ENCODE peak calls at places on chromosomes 16 and 17, in nine cellular contexts. Z, L, N, E, W, D, I, P and O are unnamed samples. For H3K36me3 and H3K4me1, the result is how much of the 10 kb centered on the place peaks cover.

GRCh38 chr16:23384878-23385277 is 68.1 kb downstream of the COG7 start:
- DNase-seq in Z (no peak), L (no peak), N (no peak), E (no peak), W (no peak), D (no peak), I (no peak), P (peak), O (peak)

GRCh38 chr16:12340151-12340733 is 363.7 kb downstream of the SNX29 start:
- DNase-seq in Z (no peak), L (no peak), N (no peak), E (no peak), W (peak), D (no peak), I (peak), P (peak), O (no peak)

GRCh38 chr17:67280279-67280678 is 35.3 kb upstream of the HELZ start:
- DNase-seq in Z (no peak), L (peak), N (peak), E (no peak), W (no peak), D (no peak), I (no peak), P (peak), O (peak)

GRCh38 chr17:57480438-57481196 is 224.3 kb downstream of the MSI2 start:
- DNase-seq in Z (no peak), L (no peak), N (no peak), E (no peak), W (no peak), D (no peak), I (no peak), P (peak), O (no peak)

GRCh38 chr16:31352344-31353115 is 2.4 kb upstream of the ITGAX start:
- DNase-seq in Z (no peak), L (no peak), N (no peak), E (no peak), W (no peak), D (no peak), I (no peak), P (no peak), O (peak)

GRCh38 chr16:3148256-3149192 is 13.7 kb downstream of the ZNF213 start:
- DNase-seq in Z (no peak), L (no peak), N (no peak), E (no peak), W (no peak), D (no peak), I (no peak), P (no peak), O (peak)

GRCh38 chr17:16486373-16487250 is 5.4 kb downstream of the LRRC75A start:
- DNase-seq in Z (peak), L (peak), N (peak), E (no peak), W (peak), D (peak), I (peak), P (peak), O (peak)

GRCh38 chr17:48502901-48503300 is 27.9 kb downstream of the HOXB1 start:
- DNase-seq in Z (no peak), L (no peak), N (no peak), E (no peak), W (no peak), D (no peak), I (no peak), P (no peak), O (no peak)

GRCh38 chr17:28572294-28573099 is 1.2 kb upstream of the PIGS start:
- DNase-seq in Z (no peak), L (no peak), N (no peak), E (no peak), W (no peak), D (no peak), I (no peak), P (no peak), O (no peak)

GRCh38 chr16:78648517-78648916 is 549.1 kb downstream of the WWOX start:
- DNase-seq in Z (no peak), L (peak), N (no peak), E (no peak), W (no peak), D (no peak), I (no peak), P (no peak), O (no peak)

GRCh38 chr16:75494696-75495601 is at the start of gene CHST6:
- DNase-seq in Z (no peak), L (peak), N (peak), E (no peak), W (peak), D (no peak), I (peak), P (no peak), O (peak)

GRCh38 chr16:50602531-50603205 is 54.5 kb downstream of the NKD1 start:
- DNase-seq in Z (no peak), L (no peak), N (no peak), E (peak), W (no peak), D (no peak), I (no peak), P (peak), O (no peak)

GRCh38 chr17:51813166-51813783 is 345.2 kb downstream of the CA10 start:
- DNase-seq in Z (no peak), L (no peak), N (no peak), E (no peak), W (no peak), D (no peak), I (no peak), P (no peak), O (no peak)

GRCh38 chr17:21163101-21163500 is 36.3 kb downstream of the DHRS7B start:
- DNase-seq in Z (no peak), L (no peak), N (no peak), E (no peak), W (no peak), D (no peak), I (no peak), P (no peak), O (no peak)

GRCh38 chr16:69930117-69930776 is 20.9 kb upstream of the CLEC18A start:
- DNase-seq in Z (peak), L (peak), N (peak), E (no peak), W (peak), D (no peak), I (peak), P (peak), O (no peak)

GRCh38 chr17:82414548-82415281 is 3.4 kb upstream of the HEXD start:
- DNase-seq in Z (peak), L (peak), N (peak), E (peak), W (peak), D (no peak), I (peak), P (peak), O (peak)

GRCh38 chr16:81251871-81252270 is 13.4 kb downstream of the BCO1 start:
- DNase-seq in Z (no peak), L (no peak), N (no peak), E (no peak), W (peak), D (no peak), I (no peak), P (no peak), O (no peak)

GRCh38 chr16:88640039-88640495 is 1.7 kb downstream of the IL17C start:
- DNase-seq in Z (no peak), L (no peak), N (no peak), E (no peak), W (no peak), D (no peak), I (no peak), P (no peak), O (no peak)

GRCh38 chr17:39677581-39678339 is 9.5 kb downstream of the PNMT start:
- DNase-seq in Z (peak), L (peak), N (peak), E (no peak), W (no peak), D (peak), I (no peak), P (no peak), O (peak)

GRCh38 chr16:11499295-11500089 is 87.2 kb downstream of the LITAF start:
- DNase-seq in Z (no peak), L (no peak), N (no peak), E (no peak), W (no peak), D (no peak), I (peak), P (no peak), O (no peak)

GRCh38 chr16:69798466-69798865 is 36.3 kb downstream of the WWP2 start:
- DNase-seq in Z (no peak), L (peak), N (no peak), E (no peak), W (peak), D (no peak), I (peak), P (no peak), O (no peak)

GRCh38 chr17:32124985-32125847 is 17.1 kb upstream of the RHOT1 start:
- DNase-seq in Z (no peak), L (no peak), N (no peak), E (no peak), W (no peak), D (no peak), I (no peak), P (no peak), O (no peak)

GRCh38 chr17:18993876-18994275 is 10.7 kb downstream of the FAM83G start:
- DNase-seq in Z (no peak), L (no peak), N (no peak), E (no peak), W (no peak), D (no peak), I (no peak), P (no peak), O (no peak)

GRCh38 chr17:12421646-12422306 is 243.9 kb upstream of the MYOCD start:
- DNase-seq in Z (no peak), L (no peak), N (no peak), E (no peak), W (no peak), D (no peak), I (no peak), P (no peak), O (no peak)

GRCh38 chr17:30571921-30572320 is 94.7 kb downstream of the GOSR1 start:
- DNase-seq in Z (no peak), L (no peak), N (no peak), E (no peak), W (no peak), D (no peak), I (no peak), P (no peak), O (no peak)

GRCh38 chr16:22117666-22118065 is 25.3 kb downstream of the VWA3A start:
- DNase-seq in Z (no peak), L (no peak), N (no peak), E (no peak), W (no peak), D (no peak), I (no peak), P (no peak), O (no peak)

GRCh38 chr16:85422374-85423185 is 190.5 kb upstream of the GSE1 start:
- DNase-seq in Z (peak), L (no peak), N (no peak), E (no peak), W (peak), D (no peak), I (peak), P (peak), O (peak)

GRCh38 chr16:53651357-53651756 is 52.3 kb downstream of the RPGRIP1L start:
- DNase-seq in Z (no peak), L (no peak), N (no peak), E (no peak), W (no peak), D (no peak), I (peak), P (no peak), O (no peak)

GRCh38 chr16:56102159-56102798 is 89.0 kb upstream of the GNAO1 start:
- DNase-seq in Z (peak), L (peak), N (peak), E (no peak), W (peak), D (no peak), I (peak), P (no peak), O (peak)

GRCh38 chr17:280901-281300 is 71.7 kb downstream of the RPH3AL start:
- DNase-seq in Z (no peak), L (no peak), N (no peak), E (no peak), W (no peak), D (no peak), I (no peak), P (no peak), O (peak)

GRCh38 chr17:77796201-77796860 is 162.2 kb upstream of the TNRC6C start:
- DNase-seq in Z (peak), L (no peak), N (peak), E (no peak), W (no peak), D (peak), I (no peak), P (no peak), O (no peak)

GRCh38 chr17:57541472-57542394 is 203.4 kb downstream of the CCDC182 start:
- DNase-seq in Z (no peak), L (peak), N (peak), E (no peak), W (no peak), D (peak), I (no peak), P (no peak), O (no peak)

GRCh38 chr16:27174798-27175197 is 28.5 kb upstream of the KDM8 start:
- DNase-seq in Z (no peak), L (no peak), N (no peak), E (no peak), W (no peak), D (no peak), I (no peak), P (no peak), O (no peak)

GRCh38 chr17:81160306-81160705 is 5.0 kb upstream of the PVALEF start:
- DNase-seq in Z (peak), L (peak), N (peak), E (no peak), W (peak), D (no peak), I (no peak), P (no peak), O (peak)

GRCh38 chr17:81161972-81162371 is 3.3 kb upstream of the PVALEF start:
- DNase-seq in Z (no peak), L (no peak), N (no peak), E (no peak), W (no peak), D (no peak), I (no peak), P (no peak), O (no peak)

GRCh38 chr17:81161536-81161935 is 3.8 kb upstream of the PVALEF start:
- DNase-seq in Z (no peak), L (no peak), N (no peak), E (no peak), W (no peak), D (no peak), I (no peak), P (no peak), O (peak)

GRCh38 chr17:81159611-81160265 is 5.6 kb upstream of the PVALEF start:
- DNase-seq in Z (no peak), L (no peak), N (peak), E (no peak), W (no peak), D (no peak), I (no peak), P (no peak), O (peak)

GRCh38 chr17:81160747-81161453 is 4.4 kb upstream of the PVALEF start:
- DNase-seq in Z (no peak), L (no peak), N (no peak), E (no peak), W (no peak), D (no peak), I (no peak), P (no peak), O (no peak)
- H3K4me3 ChIP-seq in Z (no peak), L (peak), N (peak), E (no peak), W (no peak), D (peak), I (no peak), P (no peak), O (no peak)

GRCh38 chr17:53919356-53919755 is 96.6 kb downstream of the KIF2B start:
- DNase-seq in Z (no peak), L (no peak), N (no peak), E (no peak), W (no peak), D (no peak), I (no peak), P (no peak), O (no peak)
- H3K36me3 ChIP-seq in Z (under half), L (under half), N (under half), E (under half), W (under half), D (under half), I (under half), P (under half), O (under half)

GRCh38 chr16:4385789-4386451 is 14.3 kb downstream of the VASN start:
- DNase-seq in Z (no peak), L (no peak), N (no peak), E (no peak), W (no peak), D (no peak), I (no peak), P (no peak), O (no peak)

GRCh38 chr16:4388275-4389021 is 16.8 kb downstream of the VASN start:
- DNase-seq in Z (no peak), L (peak), N (no peak), E (no peak), W (no peak), D (no peak), I (peak), P (no peak), O (peak)

GRCh38 chr16:4386452-4386813 is 14.8 kb downstream of the VASN start:
- DNase-seq in Z (no peak), L (no peak), N (no peak), E (no peak), W (no peak), D (no peak), I (no peak), P (no peak), O (peak)

GRCh38 chr16:4387769-4388168 is 16.1 kb downstream of the VASN start:
- DNase-seq in Z (no peak), L (no peak), N (no peak), E (no peak), W (no peak), D (no peak), I (no peak), P (no peak), O (peak)

GRCh38 chr16:4386951-4387565 is 15.4 kb downstream of the VASN start:
- DNase-seq in Z (no peak), L (no peak), N (no peak), E (no peak), W (no peak), D (no peak), I (no peak), P (no peak), O (peak)
- H3K4me1 ChIP-seq in Z (half or more), L (under half), N (under half), E (under half), W (under half), D (half or more), I (under half), P (under half), O (under half)

GRCh38 chr17:44758414-44759095 is at the start of gene ADAM11:
- DNase-seq in Z (no peak), L (no peak), N (no peak), E (no peak), W (no peak), D (no peak), I (peak), P (no peak), O (peak)
- H3K4me3 ChIP-seq in Z (peak), L (peak), N (peak), E (no peak), W (peak), D (peak), I (peak), P (peak), O (no peak)

GRCh38 chr17:7667616-7668406 is 17.1 kb downstream of the ATP1B2 start:
- DNase-seq in Z (no peak), L (no peak), N (no peak), E (no peak), W (no peak), D (no peak), I (no peak), P (no peak), O (no peak)

GRCh38 chr17:7673239-7673638 is 14.1 kb downstream of the TP53 start:
- DNase-seq in Z (no peak), L (no peak), N (no peak), E (no peak), W (no peak), D (no peak), I (peak), P (no peak), O (no peak)

GRCh38 chr17:7668482-7668881 is 17.8 kb downstream of the ATP1B2 start:
- DNase-seq in Z (no peak), L (no peak), N (no peak), E (no peak), W (no peak), D (no peak), I (no peak), P (no peak), O (no peak)
- H3K36me3 ChIP-seq in Z (half or more), L (half or more), N (half or more), E (under half), W (under half), D (under half), I (under half), P (under half), O (under half)

GRCh38 chr17:50262001-50262794 is 12.1 kb upstream of the TMEM92 start:
- DNase-seq in Z (no peak), L (no peak), N (no peak), E (no peak), W (no peak), D (no peak), I (no peak), P (no peak), O (peak)

GRCh38 chr17:50264263-50265113 is 9.8 kb upstream of the TMEM92 start:
- DNase-seq in Z (peak), L (no peak), N (no peak), E (no peak), W (peak), D (no peak), I (peak), P (no peak), O (peak)

GRCh38 chr17:50265690-50266306 is 8.5 kb upstream of the TMEM92 start:
- DNase-seq in Z (no peak), L (no peak), N (no peak), E (no peak), W (no peak), D (no peak), I (no peak), P (no peak), O (peak)

GRCh38 chr17:50265212-50265611 is 9.1 kb upstream of the TMEM92 start:
- DNase-seq in Z (peak), L (no peak), N (no peak), E (no peak), W (no peak), D (no peak), I (no peak), P (peak), O (peak)

DNA sequence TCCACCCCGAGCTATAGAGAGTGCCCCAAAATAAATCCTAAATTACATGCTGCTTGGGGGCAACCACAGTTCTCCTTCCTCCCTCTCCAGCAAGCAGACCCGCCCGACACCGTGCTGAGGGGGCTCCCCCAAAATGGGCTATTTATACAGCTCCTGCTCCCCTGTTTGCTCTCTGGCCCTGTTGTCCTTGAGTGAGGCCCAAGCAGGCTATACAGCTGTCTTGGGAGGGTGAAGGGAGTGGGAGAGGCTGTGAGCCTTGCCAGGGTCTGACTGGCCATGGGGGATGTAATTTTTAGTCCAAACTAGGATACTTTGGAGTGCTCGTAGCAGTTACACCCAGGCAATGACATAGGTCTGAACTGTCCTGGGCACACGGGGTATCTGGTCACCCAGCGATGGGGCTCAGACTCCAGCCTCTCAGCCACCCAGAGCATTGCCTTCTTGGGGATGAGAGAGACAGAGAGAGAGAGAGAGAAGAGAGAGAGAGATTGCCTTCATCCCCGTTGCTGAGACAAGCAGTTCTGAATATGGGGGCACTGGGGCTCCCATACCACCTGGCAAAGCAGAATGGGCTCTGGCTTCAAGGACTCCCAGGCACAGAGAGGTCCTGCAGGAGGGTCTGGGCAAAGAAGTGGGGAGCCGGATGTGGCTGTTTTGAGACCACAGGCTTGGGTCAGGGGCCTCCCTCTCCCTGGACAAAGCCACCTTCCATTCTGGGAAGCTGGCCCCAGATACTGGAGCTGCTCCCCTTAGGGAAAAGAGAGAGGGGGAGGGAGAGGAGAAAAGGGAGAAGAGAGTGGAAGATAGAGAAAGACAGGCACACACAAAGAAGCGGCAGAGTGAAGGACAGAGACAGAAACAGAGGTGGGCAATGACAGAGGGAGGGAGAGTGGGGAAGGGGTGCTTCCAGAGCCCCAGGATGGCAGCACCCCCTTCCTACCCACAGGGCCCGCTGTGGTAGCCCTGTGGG is 10.7 kb upstream of the TMEM92 start:
- DNase-seq in Z (no peak), L (no peak), N (no peak), E (no peak), W (no peak), D (no peak), I (peak), P (no peak), O (peak)
- H3K4me1 ChIP-seq in Z (half or more), L (under half), N (under half), E (under half), W (half or more), D (half or more), I (under half), P (under half), O (under half)

DNA sequence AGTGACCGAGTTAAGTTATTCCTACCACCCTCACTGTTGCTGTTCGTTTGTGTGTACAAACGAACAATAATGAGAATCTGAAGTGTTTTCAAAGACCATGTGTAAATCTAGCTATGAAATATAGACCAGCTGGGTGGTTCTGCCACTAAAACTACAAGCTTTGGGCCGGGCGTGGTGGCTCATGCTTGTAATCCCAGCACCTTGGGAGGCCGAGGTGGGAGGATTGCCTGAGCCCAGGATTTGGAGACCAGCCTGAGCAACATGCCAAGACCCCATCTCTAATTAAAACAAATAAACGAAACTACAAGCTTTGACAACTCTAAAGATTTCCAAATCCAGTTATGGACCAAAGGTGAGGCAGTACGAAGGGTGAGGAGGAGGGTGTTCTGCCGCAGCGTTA is 973 bp downstream of the RECQL5 start:
- DNase-seq in Z (no peak), L (no peak), N (no peak), E (no peak), W (no peak), D (no peak), I (no peak), P (no peak), O (peak)
- H3K4me3 ChIP-seq in Z (peak), L (peak), N (peak), E (peak), W (peak), D (peak), I (peak), P (peak), O (peak)